ENCODE peak calls at places on chromosomes 6 and 20, in nine cellular contexts. One of them, this sample, is unnamed.

GRCh38 chr6:21998539-21998938 is 298.3 kb downstream of the PRL start:
- DNase-seq in lower lobe of right lung: no peak
- DNase-seq in cardiac muscle cell: no peak
- DNase-seq in mucosa of descending colon: no peak
- DNase-seq in heart left ventricle: no peak
- DNase-seq in MCF 10A: no peak
- DNase-seq in type B pancreatic cell: no peak
- DNase-seq in CD4-positive, alpha-beta T cell: no peak
- DNase-seq in astrocyte of the spinal cord: no peak
- DNase-seq in this sample: no peak

GRCh38 chr6:89999154-89999553 is 104.9 kb downstream of the GJA10 start:
- DNase-seq in lower lobe of right lung: no peak
- DNase-seq in cardiac muscle cell: peak
- DNase-seq in mucosa of descending colon: peak
- DNase-seq in heart left ventricle: peak
- DNase-seq in MCF 10A: peak
- DNase-seq in type B pancreatic cell: no peak
- DNase-seq in CD4-positive, alpha-beta T cell: no peak
- DNase-seq in astrocyte of the spinal cord: no peak
- DNase-seq in this sample: no peak

GRCh38 chr6:63351995-63352586 is 32.3 kb upstream of the LGSN start:
- DNase-seq in lower lobe of right lung: no peak
- DNase-seq in cardiac muscle cell: peak
- DNase-seq in mucosa of descending colon: no peak
- DNase-seq in heart left ventricle: no peak
- DNase-seq in MCF 10A: peak
- DNase-seq in type B pancreatic cell: no peak
- DNase-seq in CD4-positive, alpha-beta T cell: no peak
- DNase-seq in astrocyte of the spinal cord: peak
- DNase-seq in this sample: no peak

GRCh38 chr6:157194110-157194509 is 129.2 kb downstream of the TMEM242 start:
- DNase-seq in lower lobe of right lung: no peak
- DNase-seq in cardiac muscle cell: no peak
- DNase-seq in mucosa of descending colon: no peak
- DNase-seq in heart left ventricle: no peak
- DNase-seq in MCF 10A: no peak
- DNase-seq in type B pancreatic cell: no peak
- DNase-seq in CD4-positive, alpha-beta T cell: no peak
- DNase-seq in astrocyte of the spinal cord: no peak
- DNase-seq in this sample: no peak

GRCh38 chr20:50788045-50788867 is 6.6 kb upstream of the BCAS4 start:
- DNase-seq in lower lobe of right lung: peak
- DNase-seq in cardiac muscle cell: peak
- DNase-seq in mucosa of descending colon: no peak
- DNase-seq in heart left ventricle: no peak
- DNase-seq in MCF 10A: peak
- DNase-seq in type B pancreatic cell: no peak
- DNase-seq in CD4-positive, alpha-beta T cell: no peak
- DNase-seq in astrocyte of the spinal cord: peak
- DNase-seq in this sample: no peak

GRCh38 chr6:159601211-159601610 is 91.8 kb downstream of the SOD2 start:
- DNase-seq in lower lobe of right lung: no peak
- DNase-seq in cardiac muscle cell: no peak
- DNase-seq in mucosa of descending colon: no peak
- DNase-seq in heart left ventricle: no peak
- DNase-seq in MCF 10A: no peak
- DNase-seq in type B pancreatic cell: no peak
- DNase-seq in CD4-positive, alpha-beta T cell: no peak
- DNase-seq in astrocyte of the spinal cord: no peak
- DNase-seq in this sample: no peak

GRCh38 chr6:12761376-12762115 is 45.0 kb downstream of the PHACTR1 start:
- DNase-seq in lower lobe of right lung: no peak
- DNase-seq in cardiac muscle cell: peak
- DNase-seq in mucosa of descending colon: no peak
- DNase-seq in heart left ventricle: no peak
- DNase-seq in MCF 10A: peak
- DNase-seq in type B pancreatic cell: no peak
- DNase-seq in CD4-positive, alpha-beta T cell: no peak
- DNase-seq in astrocyte of the spinal cord: peak
- DNase-seq in this sample: no peak

GRCh38 chr6:56168601-56169000 is 78.8 kb downstream of the COL21A1 start:
- DNase-seq in lower lobe of right lung: no peak
- DNase-seq in cardiac muscle cell: no peak
- DNase-seq in mucosa of descending colon: no peak
- DNase-seq in heart left ventricle: no peak
- DNase-seq in MCF 10A: peak
- DNase-seq in type B pancreatic cell: no peak
- DNase-seq in CD4-positive, alpha-beta T cell: no peak
- DNase-seq in astrocyte of the spinal cord: no peak
- DNase-seq in this sample: no peak

GRCh38 chr6:109336221-109336955 is 45.9 kb downstream of the CD164 start:
- DNase-seq in lower lobe of right lung: no peak
- DNase-seq in cardiac muscle cell: peak
- DNase-seq in mucosa of descending colon: peak
- DNase-seq in heart left ventricle: no peak
- DNase-seq in MCF 10A: peak
- DNase-seq in type B pancreatic cell: no peak
- DNase-seq in CD4-positive, alpha-beta T cell: no peak
- DNase-seq in astrocyte of the spinal cord: peak
- DNase-seq in this sample: no peak

GRCh38 chr6:125746731-125747588 is 2.5 kb upstream of the HEY2 start:
- DNase-seq in lower lobe of right lung: peak
- DNase-seq in cardiac muscle cell: peak
- DNase-seq in mucosa of descending colon: peak
- DNase-seq in heart left ventricle: peak
- DNase-seq in MCF 10A: peak
- DNase-seq in type B pancreatic cell: no peak
- DNase-seq in CD4-positive, alpha-beta T cell: peak
- DNase-seq in astrocyte of the spinal cord: peak
- DNase-seq in this sample: peak

GRCh38 chr6:87881342-87881895 is 166.2 kb upstream of the SPACA1 start:
- DNase-seq in lower lobe of right lung: no peak
- DNase-seq in cardiac muscle cell: no peak
- DNase-seq in mucosa of descending colon: no peak
- DNase-seq in heart left ventricle: no peak
- DNase-seq in MCF 10A: no peak
- DNase-seq in type B pancreatic cell: no peak
- DNase-seq in CD4-positive, alpha-beta T cell: no peak
- DNase-seq in astrocyte of the spinal cord: no peak
- DNase-seq in this sample: no peak

GRCh38 chr6:73695619-73696421 is at the start of gene CD109:
- DNase-seq in lower lobe of right lung: peak
- DNase-seq in cardiac muscle cell: peak
- DNase-seq in mucosa of descending colon: peak
- DNase-seq in heart left ventricle: peak
- DNase-seq in MCF 10A: peak
- DNase-seq in type B pancreatic cell: peak
- DNase-seq in CD4-positive, alpha-beta T cell: peak
- DNase-seq in astrocyte of the spinal cord: peak
- DNase-seq in this sample: peak

GRCh38 chr6:52189974-52190373 is 3.8 kb downstream of the IL17A start:
- DNase-seq in lower lobe of right lung: no peak
- DNase-seq in cardiac muscle cell: no peak
- DNase-seq in mucosa of descending colon: no peak
- DNase-seq in heart left ventricle: no peak
- DNase-seq in MCF 10A: no peak
- DNase-seq in type B pancreatic cell: no peak
- DNase-seq in CD4-positive, alpha-beta T cell: no peak
- DNase-seq in astrocyte of the spinal cord: no peak
- DNase-seq in this sample: no peak

GRCh38 chr20:4665591-4665990 is 56.1 kb upstream of the PRND start:
- DNase-seq in lower lobe of right lung: no peak
- DNase-seq in cardiac muscle cell: no peak
- DNase-seq in mucosa of descending colon: no peak
- DNase-seq in heart left ventricle: no peak
- DNase-seq in MCF 10A: no peak
- DNase-seq in type B pancreatic cell: no peak
- DNase-seq in CD4-positive, alpha-beta T cell: no peak
- DNase-seq in astrocyte of the spinal cord: no peak
- DNase-seq in this sample: no peak

GRCh38 chr6:170291271-170292110 is 613 bp upstream of the DLL1 start:
- DNase-seq in lower lobe of right lung: peak
- DNase-seq in cardiac muscle cell: no peak
- DNase-seq in mucosa of descending colon: peak
- DNase-seq in heart left ventricle: peak
- DNase-seq in MCF 10A: peak
- DNase-seq in type B pancreatic cell: no peak
- DNase-seq in CD4-positive, alpha-beta T cell: peak
- DNase-seq in astrocyte of the spinal cord: no peak
- DNase-seq in this sample: peak

GRCh38 chr6:65786815-65787214 is 79.8 kb upstream of the EYS start:
- DNase-seq in lower lobe of right lung: no peak
- DNase-seq in cardiac muscle cell: no peak
- DNase-seq in mucosa of descending colon: no peak
- DNase-seq in heart left ventricle: no peak
- DNase-seq in MCF 10A: no peak
- DNase-seq in type B pancreatic cell: no peak
- DNase-seq in CD4-positive, alpha-beta T cell: no peak
- DNase-seq in astrocyte of the spinal cord: no peak
- DNase-seq in this sample: no peak

GRCh38 chr6:30071081-30071818 is 4.3 kb downstream of the PPP1R11 start:
- DNase-seq in lower lobe of right lung: peak
- DNase-seq in cardiac muscle cell: peak
- DNase-seq in mucosa of descending colon: peak
- DNase-seq in heart left ventricle: peak
- DNase-seq in MCF 10A: no peak
- DNase-seq in type B pancreatic cell: no peak
- DNase-seq in CD4-positive, alpha-beta T cell: no peak
- DNase-seq in astrocyte of the spinal cord: peak
- DNase-seq in this sample: peak
- TF ChIP-seq CTCF in lower lobe of right lung: peak
- TF ChIP-seq CTCF in cardiac muscle cell: peak
- TF ChIP-seq CTCF in mucosa of descending colon: no peak
- TF ChIP-seq CTCF in heart left ventricle: no peak
- TF ChIP-seq CTCF in MCF 10A: no peak
- TF ChIP-seq CTCF in type B pancreatic cell: no peak
- TF ChIP-seq CTCF in CD4-positive, alpha-beta T cell: no peak
- TF ChIP-seq CTCF in astrocyte of the spinal cord: peak
- TF ChIP-seq CTCF in this sample: no peak

GRCh38 chr6:29527126-29527525 is 32.4 kb downstream of the UBD start:
- DNase-seq in lower lobe of right lung: no peak
- DNase-seq in cardiac muscle cell: no peak
- DNase-seq in mucosa of descending colon: no peak
- DNase-seq in heart left ventricle: no peak
- DNase-seq in MCF 10A: no peak
- DNase-seq in type B pancreatic cell: no peak
- DNase-seq in CD4-positive, alpha-beta T cell: no peak
- DNase-seq in astrocyte of the spinal cord: no peak
- DNase-seq in this sample: no peak

GRCh38 chr6:29528300-29528931 is 31.1 kb downstream of the UBD start:
- DNase-seq in lower lobe of right lung: no peak
- DNase-seq in cardiac muscle cell: no peak
- DNase-seq in mucosa of descending colon: no peak
- DNase-seq in heart left ventricle: no peak
- DNase-seq in MCF 10A: no peak
- DNase-seq in type B pancreatic cell: no peak
- DNase-seq in CD4-positive, alpha-beta T cell: no peak
- DNase-seq in astrocyte of the spinal cord: no peak
- DNase-seq in this sample: no peak

GRCh38 chr6:29528988-29529560 is 30.5 kb downstream of the UBD start:
- DNase-seq in lower lobe of right lung: no peak
- DNase-seq in cardiac muscle cell: no peak
- DNase-seq in mucosa of descending colon: no peak
- DNase-seq in heart left ventricle: no peak
- DNase-seq in MCF 10A: no peak
- DNase-seq in type B pancreatic cell: no peak
- DNase-seq in CD4-positive, alpha-beta T cell: no peak
- DNase-seq in astrocyte of the spinal cord: no peak
- DNase-seq in this sample: no peak

GRCh38 chr6:29529956-29530355 is 29.6 kb downstream of the UBD start:
- DNase-seq in lower lobe of right lung: no peak
- DNase-seq in cardiac muscle cell: no peak
- DNase-seq in mucosa of descending colon: no peak
- DNase-seq in heart left ventricle: no peak
- DNase-seq in MCF 10A: no peak
- DNase-seq in type B pancreatic cell: no peak
- DNase-seq in CD4-positive, alpha-beta T cell: no peak
- DNase-seq in astrocyte of the spinal cord: no peak
- DNase-seq in this sample: no peak

GRCh38 chr6:29527564-29527963 is 32.0 kb downstream of the UBD start:
- DNase-seq in lower lobe of right lung: no peak
- DNase-seq in cardiac muscle cell: no peak
- DNase-seq in mucosa of descending colon: no peak
- DNase-seq in heart left ventricle: no peak
- DNase-seq in MCF 10A: no peak
- DNase-seq in type B pancreatic cell: no peak
- DNase-seq in CD4-positive, alpha-beta T cell: no peak
- DNase-seq in astrocyte of the spinal cord: no peak
- DNase-seq in this sample: no peak
- TF ChIP-seq CTCF in lower lobe of right lung: no peak
- TF ChIP-seq CTCF in cardiac muscle cell: no peak
- TF ChIP-seq CTCF in mucosa of descending colon: no peak
- TF ChIP-seq CTCF in heart left ventricle: no peak
- TF ChIP-seq CTCF in MCF 10A: no peak
- TF ChIP-seq CTCF in type B pancreatic cell: no peak
- TF ChIP-seq CTCF in CD4-positive, alpha-beta T cell: no peak
- TF ChIP-seq CTCF in astrocyte of the spinal cord: no peak
- TF ChIP-seq CTCF in this sample: no peak

GRCh38 chr6:127190552-127190951 is 72.1 kb downstream of the RSPO3 start:
- DNase-seq in lower lobe of right lung: no peak
- DNase-seq in cardiac muscle cell: peak
- DNase-seq in mucosa of descending colon: no peak
- DNase-seq in heart left ventricle: no peak
- DNase-seq in MCF 10A: peak
- DNase-seq in type B pancreatic cell: no peak
- DNase-seq in CD4-positive, alpha-beta T cell: no peak
- DNase-seq in astrocyte of the spinal cord: peak
- DNase-seq in this sample: no peak
- TF ChIP-seq CTCF in lower lobe of right lung: peak
- TF ChIP-seq CTCF in cardiac muscle cell: peak
- TF ChIP-seq CTCF in mucosa of descending colon: no peak
- TF ChIP-seq CTCF in heart left ventricle: peak
- TF ChIP-seq CTCF in MCF 10A: peak
- TF ChIP-seq CTCF in type B pancreatic cell: peak
- TF ChIP-seq CTCF in CD4-positive, alpha-beta T cell: no peak
- TF ChIP-seq CTCF in astrocyte of the spinal cord: peak
- TF ChIP-seq CTCF in this sample: peak

DNA sequence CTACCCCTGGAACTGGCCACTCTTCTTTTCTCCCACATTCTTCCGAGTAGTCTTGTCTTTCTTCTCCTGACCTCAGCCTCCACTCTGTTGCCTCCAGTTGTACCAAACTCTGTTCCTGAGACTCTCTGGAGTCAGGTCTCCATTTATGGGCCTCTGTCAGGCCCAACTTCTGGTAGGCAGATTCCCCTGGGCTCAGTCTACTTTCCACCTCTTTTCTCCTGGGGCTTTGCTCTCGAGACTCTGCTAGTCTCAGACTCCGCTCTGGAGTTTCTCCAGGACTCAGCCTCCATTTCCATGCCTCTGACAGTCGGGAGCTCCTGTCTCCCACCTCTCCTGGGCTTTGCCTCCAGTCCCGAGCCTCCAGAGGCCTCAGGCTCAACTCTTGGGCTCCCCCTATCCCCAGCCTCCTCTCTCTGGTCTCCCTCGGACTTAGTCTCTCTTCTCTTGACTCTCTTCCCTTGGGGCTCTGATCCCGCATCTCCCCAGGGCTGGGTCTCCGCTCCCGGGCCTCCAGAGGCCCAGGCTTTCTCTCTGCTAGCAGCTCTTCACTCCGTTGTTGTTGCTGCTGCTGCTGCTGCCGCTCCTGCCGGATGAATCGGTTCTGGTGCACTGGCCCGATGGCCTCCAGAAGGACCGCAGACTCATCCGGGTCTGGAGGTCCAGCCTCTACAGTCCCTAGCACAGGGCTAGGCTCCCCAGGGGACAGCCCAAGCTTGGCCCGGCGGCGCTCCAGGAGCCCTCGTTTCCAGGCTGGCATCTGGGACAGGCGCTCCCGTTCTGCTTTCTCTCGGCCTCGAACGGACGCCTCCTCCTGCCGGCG is 1.1 kb downstream of the PPP1R18 start:
- DNase-seq in lower lobe of right lung: no peak
- DNase-seq in cardiac muscle cell: no peak
- DNase-seq in mucosa of descending colon: peak
- DNase-seq in heart left ventricle: no peak
- DNase-seq in MCF 10A: peak
- DNase-seq in type B pancreatic cell: no peak
- DNase-seq in CD4-positive, alpha-beta T cell: no peak
- DNase-seq in astrocyte of the spinal cord: peak
- DNase-seq in this sample: no peak
- TF ChIP-seq CTCF in lower lobe of right lung: no peak
- TF ChIP-seq CTCF in cardiac muscle cell: peak
- TF ChIP-seq CTCF in mucosa of descending colon: no peak
- TF ChIP-seq CTCF in heart left ventricle: no peak
- TF ChIP-seq CTCF in MCF 10A: peak
- TF ChIP-seq CTCF in type B pancreatic cell: no peak
- TF ChIP-seq CTCF in CD4-positive, alpha-beta T cell: no peak
- TF ChIP-seq CTCF in astrocyte of the spinal cord: peak
- TF ChIP-seq CTCF in this sample: no peak